ENCODE peak calls at places on chromosomes 6 and 20, in seven cellular contexts. S, Q, O, V, W, E and I are unnamed samples.

GRCh38 chr6:37160922-37161778 is 8.8 kb upstream of the PIM1 start:
- DNase-seq in E (no peak), V (peak; percentile 32), Q (peak; percentile 87), S (no peak), O (peak; percentile 84), W (peak; percentile 86), I (no peak)

GRCh38 chr6:133767571-133767970 is 121.3 kb upstream of the TCF21 start:
- DNase-seq in S (no peak), Q (no peak), O (peak; percentile 44), E (no peak), V (no peak), W (peak; percentile 25), I (no peak)

GRCh38 chr20:39574061-39574460 is 611.9 kb downstream of the DHX35 start:
- DNase-seq in Q (no peak), O (no peak), E (no peak), W (no peak), V (no peak), S (no peak), I (no peak)

GRCh38 chr6:168865-169455 is 123.3 kb upstream of the DUSP22 start:
- DNase-seq in V (peak; percentile 62), O (peak; percentile 54), W (peak; percentile 38), S (no peak), E (no peak), Q (peak; percentile 65), I (peak; percentile 62)

GRCh38 chr20:5510446-5510845 is 193.7 kb upstream of the PROKR2 start:
- DNase-seq in E (no peak), S (no peak), V (no peak), Q (no peak), O (peak; percentile 21), W (no peak), I (peak; percentile 69)

GRCh38 chr6:16659471-16660156 is 101.6 kb downstream of the ATXN1 start:
- DNase-seq in V (no peak), Q (peak; percentile 53), S (no peak), W (peak; percentile 67), E (no peak), O (peak; percentile 18), I (no peak)

GRCh38 chr6:85431271-85431670 is 18.6 kb upstream of the NT5E start:
- DNase-seq in E (no peak), V (no peak), W (no peak), O (no peak), Q (no peak), S (no peak), I (no peak)

GRCh38 chr6:16335176-16335575 is 96.8 kb downstream of the GMPR start:
- DNase-seq in Q (no peak), E (no peak), S (no peak), O (no peak), V (no peak), W (no peak), I (no peak)

GRCh38 chr6:36598739-36599318 is 4.7 kb downstream of the SRSF3 start:
- DNase-seq in V (no peak), E (no peak), W (no peak), S (no peak), Q (no peak), O (no peak), I (no peak)

GRCh38 chr6:99604161-99605073 is 2.2 kb upstream of the PRDM13 start:
- DNase-seq in E (no peak), O (no peak), V (no peak), S (no peak), W (no peak), Q (no peak), I (peak; percentile 60)

GRCh38 chr20:14984768-14985622 is 647.6 kb upstream of the FLRT3 start:
- DNase-seq in V (peak; percentile 21), W (peak; percentile 47), Q (no peak), O (no peak), E (no peak), S (no peak), I (no peak)

GRCh38 chr6:132798820-132799538 is 542 bp upstream of the SLC18B1 start:
- DNase-seq in W (peak; percentile 60), Q (peak; percentile 69), O (peak; percentile 80), E (no peak), V (peak; percentile 87), S (peak; percentile 63), I (peak; percentile 73)

GRCh38 chr20:22320245-22320915 is 264.0 kb downstream of the FOXA2 start:
- DNase-seq in S (no peak), W (no peak), Q (no peak), V (no peak), E (no peak), O (no peak), I (no peak)

GRCh38 chr6:111658445-111659154 is 52.9 kb upstream of the TRAF3IP2 start:
- DNase-seq in E (no peak), W (peak; percentile 78), O (peak; percentile 86), V (no peak), S (no peak), Q (peak; percentile 46), I (no peak)

GRCh38 chr6:23418095-23418494 is 707.9 kb upstream of the NRSN1 start:
- DNase-seq in W (no peak), E (no peak), V (no peak), S (no peak), O (no peak), Q (no peak), I (no peak)

GRCh38 chr6:130159876-130160415 is 62.8 kb downstream of the SAMD3 start:
- DNase-seq in V (no peak), W (peak; percentile 71), O (no peak), E (no peak), S (no peak), Q (no peak), I (no peak)

GRCh38 chr6:169810066-169810989 is 58.9 kb downstream of the ERMARD start:
- DNase-seq in V (peak; percentile 77), O (no peak), E (no peak), W (no peak), Q (no peak), S (no peak), I (peak; percentile 86)

GRCh38 chr6:21987501-21987957 is 309.3 kb downstream of the PRL start:
- DNase-seq in S (peak; percentile 43), Q (peak; percentile 98), O (peak; percentile 75), V (peak; percentile 90), E (peak; percentile 1), W (peak; percentile 97), I (peak; percentile 50)

GRCh38 chr6:26250806-26251075 is 114.3 kb upstream of the BTN3A2 start:
- DNase-seq in O (peak; percentile 40), W (no peak), V (no peak), E (no peak), Q (peak; percentile 63), S (no peak), I (no peak)
- H3K4me3 ChIP-seq in O (peak overlapping the region; percentile 74), W (peak overlapping the region; percentile 62), V (peak overlapping the region; percentile 82), E (peak overlapping the region; percentile 65), Q (peak overlapping the region; percentile 57), S (peak overlapping the region; percentile 56), I (peak overlapping the region; percentile 85)

GRCh38 chr20:62160253-62160652 is 16.7 kb downstream of the SS18L1 start:
- DNase-seq in W (no peak), E (no peak), S (no peak), Q (no peak), O (no peak), V (no peak), I (no peak)
- H3K36me3 ChIP-seq in W (peaks cover 13% of the 10 kb centered on the region), E (peaks cover 68% of the 10 kb centered on the region), S (peaks cover 18% of the 10 kb centered on the region), Q (peaks cover 24% of the 10 kb centered on the region), O (no peaks in the 10 kb centered on the region), V (no peaks in the 10 kb centered on the region), I (peaks cover 22% of the 10 kb centered on the region)

DNA sequence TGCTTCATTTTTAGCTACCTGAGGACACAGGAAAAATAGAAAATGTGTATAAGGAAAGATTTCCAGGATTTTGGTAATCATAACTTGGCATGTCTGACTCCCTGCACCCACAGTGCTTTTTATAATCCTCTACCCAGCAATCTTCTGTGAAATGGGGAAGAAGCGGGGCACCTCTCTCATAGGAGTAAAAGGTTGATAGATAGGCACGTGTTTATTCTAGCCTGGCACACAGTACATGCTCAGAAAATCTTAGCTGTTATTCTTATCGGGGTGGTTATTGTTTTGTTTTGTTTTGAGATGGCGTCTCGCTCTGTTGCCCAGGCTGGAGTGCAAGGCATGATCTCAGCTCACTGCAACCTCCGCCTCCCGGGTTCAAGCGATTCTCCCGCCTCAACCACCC is 87.7 kb upstream of the SALL4 start:
- DNase-seq in E (no peak), W (no peak), S (no peak), O (no peak), Q (no peak), V (no peak), I (no peak)
- H3K4me3 ChIP-seq in E (no peak overlapping the region), W (no peak overlapping the region), S (no peak overlapping the region), O (no peak overlapping the region), Q (no peak overlapping the region), V (no peak overlapping the region), I (no peak overlapping the region)

DNA sequence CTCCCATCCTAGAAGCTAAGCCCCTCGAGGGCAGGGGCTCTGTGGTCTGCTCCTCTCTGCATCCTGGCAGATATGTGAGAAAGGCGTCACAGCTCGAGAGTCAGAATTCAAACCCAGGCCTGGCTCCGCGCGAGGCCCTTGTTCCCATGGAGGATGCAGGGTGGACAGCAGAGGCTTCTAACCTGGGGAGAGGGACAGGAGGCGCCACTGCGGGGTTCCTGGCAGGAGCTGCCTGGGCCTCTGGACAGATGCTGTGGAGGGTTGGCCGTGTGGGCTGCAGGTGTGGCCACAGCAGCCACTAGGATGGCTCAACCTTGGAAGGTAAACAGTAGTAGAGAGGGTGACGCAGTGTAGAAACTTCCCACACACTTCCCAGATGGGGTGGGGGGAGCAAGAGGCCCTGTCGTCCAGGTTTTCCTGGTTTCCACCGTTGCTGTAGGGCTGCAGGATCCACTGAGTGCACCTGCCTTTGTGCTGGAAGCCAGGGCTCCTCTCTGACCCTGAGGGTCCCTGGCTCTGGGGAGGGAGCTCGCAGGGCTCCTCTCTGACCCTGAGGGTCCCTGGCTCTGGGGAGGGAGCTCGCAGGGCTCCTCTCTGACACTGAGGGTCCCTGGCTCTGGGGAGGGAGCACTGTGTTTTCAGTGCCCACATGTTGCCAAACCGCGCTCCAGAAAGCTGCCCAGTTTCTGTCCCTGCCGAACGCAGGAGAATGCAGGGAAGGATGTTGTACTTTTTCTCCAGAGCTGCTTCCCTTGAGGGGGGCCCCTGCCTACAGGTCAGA is 14.2 kb downstream of the RBM38 start:
- DNase-seq in V (no peak), E (no peak), S (no peak), Q (no peak), W (no peak), O (no peak), I (no peak)
- H3K36me3 ChIP-seq in V (no peaks in the 10 kb centered on the region), E (peaks cover 96% of the 10 kb centered on the region), S (peaks cover 12% of the 10 kb centered on the region), Q (peaks cover 82% of the 10 kb centered on the region), W (peaks cover 6% of the 10 kb centered on the region), O (no peaks in the 10 kb centered on the region), I (peaks cover 2% of the 10 kb centered on the region)

DNA sequence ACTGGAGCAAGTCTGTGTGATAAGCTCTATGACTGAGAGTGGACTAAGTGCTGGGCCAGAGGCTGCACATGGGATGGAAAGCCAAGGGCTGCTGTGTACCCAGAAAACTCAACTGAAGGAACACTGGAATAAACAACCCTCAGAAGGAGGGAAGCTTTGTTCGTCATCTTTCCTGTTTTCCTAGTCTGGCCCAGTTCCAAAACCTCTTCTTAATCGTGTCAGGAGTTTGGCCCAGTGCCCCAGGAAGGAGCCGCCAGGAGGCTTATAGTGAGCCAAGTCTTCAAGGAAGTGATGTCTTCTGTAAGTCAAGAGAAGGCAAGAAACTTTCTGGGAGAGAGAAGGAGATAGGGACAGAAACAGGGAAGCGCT is 23.3 kb upstream of the TOP1 start:
- DNase-seq in Q (peak; percentile 99), O (peak; percentile 94), E (peak; percentile 40), V (peak; percentile 86), W (peak; percentile 95), S (peak; percentile 82), I (no peak)
- H3K4me3 ChIP-seq in Q (no peak overlapping the region), O (no peak overlapping the region), E (peak overlapping the region; percentile 1), V (no peak overlapping the region), W (peak overlapping the region; percentile 45), S (no peak overlapping the region), I (no peak overlapping the region)